ENCODE peak calls at places on chromosome 16, in eight cellular contexts. N is CD8-positive, alpha-beta T cell; I is fibroblast of pulmonary artery; F is mammary epithelial cell; Y is uterus; H is GM06990; R is A549; T is cardiac muscle cell. V is an unnamed sample.
A peak's percentile ranks its signal among the peaks of the same experiment; 100 is the strongest.

GRCh38 chr16:17368951-17369350 is 101.8 kb downstream of the XYLT1 start:
- DNase-seq in N (peak; percentile 45), I (no peak), F (no peak), Y (no peak), H (no peak), R (no peak), T (no peak), V (no peak)

GRCh38 chr16:57809276-57809793 is 7.0 kb upstream of the KIFC3 start:
- DNase-seq in N (no peak), I (no peak), F (no peak), Y (no peak), H (no peak), R (no peak), T (no peak), V (no peak)

GRCh38 chr16:17777461-17777863 is 306.7 kb upstream of the XYLT1 start:
- DNase-seq in N (no peak), I (peak; percentile 20), F (peak; percentile 8), Y (no peak), H (no peak), R (no peak), T (no peak), V (no peak)

GRCh38 chr16:23156946-23157460 is 7.8 kb upstream of the USP31 start:
- DNase-seq in N (no peak), I (no peak), F (no peak), Y (no peak), H (no peak), R (no peak), T (no peak), V (no peak)

GRCh38 chr16:12000032-12000431 is 23.5 kb downstream of the SNX29 start:
- DNase-seq in N (no peak), I (no peak), F (no peak), Y (no peak), H (no peak), R (no peak), T (no peak), V (no peak)

GRCh38 chr16:30005341-30006094 is 5.3 kb downstream of the DOC2A start:
- DNase-seq in N (peak; percentile 55), I (peak; percentile 52), F (no peak), Y (no peak), H (no peak), R (peak; percentile 90), T (peak; percentile 52), V (no peak)

GRCh38 chr16:82735696-82736095 is 108.9 kb downstream of the CDH13 start:
- DNase-seq in N (no peak), I (peak; percentile 42), F (no peak), Y (no peak), H (peak; percentile 38), R (no peak), T (peak; percentile 82), V (no peak)

GRCh38 chr16:57906385-57907316 is 64.3 kb downstream of the CNGB1 start:
- DNase-seq in N (no peak), I (peak; percentile 15), F (no peak), Y (no peak), H (no peak), R (no peak), T (peak; percentile 36), V (peak; percentile 66)

GRCh38 chr16:50881953-50882352 is 140.1 kb downstream of the CYLD start:
- DNase-seq in N (no peak), I (no peak), F (no peak), Y (no peak), H (no peak), R (no peak), T (no peak), V (peak; percentile 17)

GRCh38 chr16:56107944-56108583 is 83.2 kb upstream of the GNAO1 start:
- DNase-seq in N (no peak), I (no peak), F (no peak), Y (no peak), H (no peak), R (no peak), T (peak; percentile 22), V (no peak)

GRCh38 chr16:54928421-54929089 is 2.1 kb upstream of the IRX5 start:
- DNase-seq in N (peak; percentile 52), I (no peak), F (peak; percentile 58), Y (peak; percentile 55), H (peak; percentile 38), R (peak; percentile 23), T (no peak), V (peak; percentile 37)

GRCh38 chr16:54930034-54930938 is at the start of gene IRX5:
- DNase-seq in N (no peak), I (peak; percentile 96), F (peak; percentile 97), Y (peak; percentile 84), H (peak; percentile 55), R (peak; percentile 81), T (peak; percentile 97), V (peak; percentile 94)

GRCh38 chr16:54931041-54931756 is 534 bp downstream of the IRX5 start:
- DNase-seq in N (no peak), I (no peak), F (peak; percentile 44), Y (no peak), H (no peak), R (peak; percentile 20), T (peak; percentile 64), V (peak; percentile 50)

GRCh38 chr16:54928016-54928356 is 2.7 kb upstream of the IRX5 start:
- DNase-seq in N (no peak), I (no peak), F (peak; percentile 49), Y (no peak), H (no peak), R (no peak), T (peak; percentile 44), V (no peak)

GRCh38 chr16:54929090-54930033 is 1.3 kb upstream of the IRX5 start:
- DNase-seq in N (peak; percentile 95), I (peak; percentile 99), F (peak; percentile 99), Y (peak; percentile 99), H (peak; percentile 88), R (peak; percentile 86), T (peak; percentile 100), V (peak; percentile 99)
- TF ChIP-seq CTCF in N (no peak), I (peak; percentile 18), F (no peak), Y (no peak), H (no peak), R (peak; percentile 24), T (no peak), V (peak; percentile 26)

GRCh38 chr16:54143934-54144333 is 142.7 kb downstream of the IRX3 start:
- DNase-seq in N (no peak), I (no peak), F (no peak), Y (no peak), H (no peak), R (no peak), T (no peak), V (no peak)
- TF ChIP-seq CTCF in N (no peak), I (no peak), F (no peak), Y (no peak), H (no peak), R (no peak), T (no peak), V (no peak)

DNA sequence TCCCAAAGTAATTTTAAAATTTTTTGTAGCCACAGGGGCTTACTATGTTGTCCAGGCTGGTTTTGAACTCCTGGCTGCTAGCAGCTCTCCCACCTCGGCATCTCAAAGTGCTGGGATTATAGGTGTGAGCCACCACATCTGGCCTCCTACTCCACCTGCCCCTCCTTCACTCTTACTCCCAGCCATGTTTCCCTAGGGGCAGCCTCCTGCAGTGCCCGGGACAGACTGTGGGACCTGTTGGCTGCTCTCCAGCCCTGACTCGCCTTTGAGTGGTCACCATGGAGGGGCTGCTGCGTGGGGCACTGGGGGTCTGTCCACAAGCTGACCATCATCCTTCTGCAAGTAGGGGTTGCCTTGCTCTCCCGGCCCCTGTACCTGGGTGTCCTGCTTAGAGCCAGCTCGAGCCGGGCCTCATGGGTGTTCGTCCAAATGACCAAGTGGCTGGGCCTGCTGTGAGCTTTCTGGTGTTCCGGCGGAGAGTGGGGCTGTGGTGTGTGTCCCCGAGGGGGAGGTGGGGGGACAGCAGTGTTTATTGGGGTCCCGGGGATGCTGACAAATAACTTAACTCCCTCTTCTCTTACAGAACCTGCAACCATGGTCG is 16.6 kb downstream of the SPIRE2 start:
- DNase-seq in N (peak; percentile 5), I (no peak), F (no peak), Y (no peak), H (no peak), R (no peak), T (no peak), V (no peak)
- TF ChIP-seq CTCF in N (no peak), I (no peak), F (no peak), Y (no peak), H (no peak), R (no peak), T (no peak), V (no peak)

DNA sequence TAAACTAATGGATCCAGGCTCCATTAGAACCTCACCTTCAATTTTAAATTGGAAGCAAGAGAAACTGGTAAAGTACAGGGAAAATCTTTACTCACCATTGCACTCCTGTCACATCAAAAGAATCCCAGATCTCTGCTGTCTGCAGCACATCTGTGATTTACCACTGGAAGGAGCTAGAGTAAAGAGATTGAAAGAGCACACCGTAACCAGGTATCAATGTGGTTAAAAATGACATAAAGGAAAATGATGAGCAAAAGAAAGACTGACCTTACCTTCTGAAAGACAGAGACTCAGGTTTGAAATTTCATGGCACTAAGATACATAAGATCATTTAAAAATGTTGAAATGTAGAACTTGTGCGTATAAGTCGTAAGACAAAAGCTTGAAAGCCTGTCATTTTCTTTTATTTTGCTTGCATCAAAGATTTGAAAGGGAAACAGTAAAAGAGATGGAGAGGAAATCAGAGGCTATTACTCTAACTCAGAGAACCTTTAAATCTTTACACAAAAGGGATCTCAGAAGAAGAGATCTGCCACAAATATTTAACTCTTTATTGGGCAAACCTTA is 678.2 kb upstream of the GOT2 start:
- DNase-seq in N (no peak), I (no peak), F (peak; percentile 23), Y (no peak), H (no peak), R (peak; percentile 15), T (peak; percentile 63), V (no peak)
- TF ChIP-seq CTCF in N (no peak), I (no peak), F (peak; percentile 9), Y (no peak), H (no peak), R (peak; percentile 69), T (no peak), V (peak; percentile 74)

GRCh38 chr16:8907096-8907495 is 24.9 kb downstream of the LITAFD start:
- DNase-seq in N (no peak), I (no peak), F (no peak), Y (no peak), H (no peak), R (no peak), T (no peak), V (no peak)

GRCh38 chr16:8905168-8905762 is 23.1 kb downstream of the LITAFD start:
- DNase-seq in N (no peak), I (peak; percentile 66), F (no peak), Y (no peak), H (no peak), R (peak; percentile 36), T (peak; percentile 37), V (no peak)

GRCh38 chr16:8904018-8904430 is 21.9 kb downstream of the LITAFD start:
- DNase-seq in N (no peak), I (no peak), F (no peak), Y (no peak), H (no peak), R (no peak), T (no peak), V (no peak)

GRCh38 chr16:8908779-8909468 is 26.8 kb downstream of the LITAFD start:
- DNase-seq in N (no peak), I (no peak), F (no peak), Y (no peak), H (no peak), R (no peak), T (no peak), V (no peak)

GRCh38 chr16:8905795-8906591 is 23.8 kb downstream of the LITAFD start:
- DNase-seq in N (no peak), I (no peak), F (no peak), Y (no peak), H (no peak), R (peak; percentile 25), T (no peak), V (peak; percentile 62)
- TF ChIP-seq CTCF in N (no peak), I (peak; percentile 40), F (peak; percentile 7), Y (no peak), H (peak; percentile 23), R (peak; percentile 24), T (peak; percentile 31), V (peak; percentile 68)